ENCODE peak calls at places on chromosomes 13 and 19, in six cellular contexts. H is uterus, A is psoas muscle, K is OCI-LY7, F is Peyer's patch, C is transverse colon. W is an unnamed sample.

GRCh38 chr19:11887247-11887617 is 350 bp upstream of the ZNF69 start:
- DNase-seq in C (no peak), A (no peak), H (no peak), F (no peak), K (peak; percentile 10), W (no peak)

GRCh38 chr19:16386619-16387240 is 62.1 kb downstream of the KLF2 start:
- DNase-seq in H (peak; percentile 61), A (peak; percentile 64), K (peak; percentile 80), F (peak; percentile 80), C (no peak), W (peak; percentile 95)

GRCh38 chr13:46831588-46832194 is 34.7 kb upstream of the ESD start:
- DNase-seq in H (peak; percentile 20), K (peak; percentile 58), F (peak; percentile 57), A (no peak), C (peak; percentile 20), W (no peak)

GRCh38 chr13:97567510-97568243 is 133.7 kb downstream of the RAP2A start:
- DNase-seq in C (peak; percentile 77), F (peak; percentile 73), K (no peak), H (no peak), A (peak; percentile 51), W (no peak)

GRCh38 chr13:37775871-37776270 is 93.7 kb downstream of the TRPC4 start:
- DNase-seq in H (no peak), A (no peak), K (no peak), C (no peak), F (no peak), W (no peak)

GRCh38 chr13:64758520-64758919 is 2471.6 kb downstream of the PCDH9 start:
- DNase-seq in F (no peak), C (no peak), H (no peak), A (no peak), K (no peak), W (no peak)

GRCh38 chr13:28466151-28466550 is 28.8 kb downstream of the FLT1 start:
- DNase-seq in K (no peak), F (no peak), A (no peak), C (no peak), H (no peak), W (no peak)

GRCh38 chr19:17121736-17122293 is 46.2 kb downstream of the MYO9B start:
- DNase-seq in A (no peak), F (no peak), C (no peak), H (no peak), K (no peak), W (peak; percentile 83)

GRCh38 chr13:79075703-79076102 is 330.4 kb downstream of the RBM26 start:
- DNase-seq in K (no peak), F (no peak), A (no peak), C (no peak), H (no peak), W (no peak)

GRCh38 chr19:23991170-23991569 is 76.5 kb downstream of the ZNF726 start:
- DNase-seq in A (no peak), F (no peak), K (peak; percentile 16), H (no peak), C (no peak), W (no peak)

GRCh38 chr13:112442483-112443090 is 66.4 kb downstream of the SPACA7 start:
- DNase-seq in C (no peak), F (no peak), H (no peak), A (peak; percentile 19), K (no peak), W (peak; percentile 88)

GRCh38 chr13:112790735-112791641 is 101.2 kb downstream of the ATP11A start:
- DNase-seq in H (peak; percentile 4), A (no peak), K (no peak), F (no peak), C (no peak), W (peak; percentile 59)

GRCh38 chr13:49395416-49396277 is 48.2 kb downstream of the CAB39L start:
- DNase-seq in C (no peak), H (peak; percentile 52), A (peak; percentile 46), K (no peak), F (no peak), W (peak; percentile 67)

GRCh38 chr13:43303040-43303729 is 279.8 kb downstream of the DNAJC15 start:
- DNase-seq in H (no peak), K (peak; percentile 19), F (no peak), C (peak; percentile 28), A (peak; percentile 82), W (peak; percentile 86)

GRCh38 chr19:47247308-47247990 is 8.9 kb upstream of the CCDC9 start:
- DNase-seq in A (peak; percentile 89), H (peak; percentile 81), C (peak; percentile 85), F (peak; percentile 90), K (peak; percentile 79), W (peak; percentile 96)

GRCh38 chr19:41887711-41888382 is 4.9 kb downstream of the ARHGEF1 start:
- DNase-seq in H (no peak), K (peak; percentile 89), A (no peak), C (peak; percentile 77), F (peak; percentile 94), W (peak; percentile 96)

GRCh38 chr19:1079566-1080111 is 12.7 kb downstream of the ARHGAP45 start:
- DNase-seq in C (peak; percentile 45), H (no peak), A (no peak), F (peak; percentile 79), K (no peak), W (no peak)

GRCh38 chr19:45446295-45446694 is 21.5 kb upstream of the FOSB start:
- DNase-seq in A (no peak), C (no peak), K (peak; percentile 73), F (no peak), H (no peak), W (peak; percentile 72)

GRCh38 chr19:33348301-33349010 is 25.1 kb upstream of the CEBPG start:
- DNase-seq in A (no peak), C (no peak), F (no peak), H (no peak), K (no peak), W (no peak)

GRCh38 chr13:74301200-74302063 is 167.2 kb upstream of the KLF12 start:
- DNase-seq in C (no peak), F (no peak), K (no peak), A (no peak), H (no peak), W (no peak)

GRCh38 chr19:35211545-35212230 is 16.9 kb downstream of the FAM187B start:
- DNase-seq in C (peak; percentile 70), F (peak; percentile 93), H (peak; percentile 23), K (peak; percentile 71), A (peak; percentile 73), W (peak; percentile 35)

GRCh38 chr13:110566201-110566600 is 4.7 kb upstream of the RAB20 start:
- DNase-seq in C (no peak), A (no peak), F (no peak), K (no peak), H (no peak), W (no peak)

GRCh38 chr13:112073245-112074138 is 6.5 kb downstream of the SOX1 start:
- DNase-seq in A (no peak), K (no peak), H (no peak), C (no peak), F (no peak), W (peak; percentile 77)

GRCh38 chr19:48636859-48637448 is at the start of gene DBP:
- DNase-seq in K (no peak), F (peak; percentile 76), H (no peak), C (peak; percentile 62), A (peak; percentile 83), W (peak; percentile 92)

GRCh38 chr19:28242317-28242927 is 970.5 kb downstream of the UQCRFS1 start:
- DNase-seq in A (no peak), K (peak; percentile 53), C (peak; percentile 8), F (no peak), H (no peak), W (no peak)

DNA sequence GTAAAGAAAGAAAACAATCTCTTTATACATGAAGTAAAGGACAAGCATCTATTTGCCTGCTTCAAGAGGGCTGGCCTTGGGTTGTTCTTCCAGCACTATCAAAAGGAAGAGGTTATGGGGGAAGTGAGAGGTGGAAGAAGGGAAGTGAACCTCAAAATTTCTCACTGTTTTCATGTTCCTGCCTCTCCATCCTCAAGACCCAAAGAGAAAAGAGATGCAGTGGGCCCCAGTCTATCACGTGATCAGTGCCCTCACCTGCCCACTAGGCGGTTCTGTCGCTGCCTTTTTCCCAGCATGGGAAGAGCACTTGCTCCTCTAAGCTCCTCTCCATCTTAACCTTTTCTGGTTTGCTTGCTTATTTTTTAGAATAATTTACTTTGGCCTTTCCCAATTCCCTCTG is 6.2 kb upstream of the USP12 start:
- DNase-seq in A (no peak), K (no peak), C (no peak), H (no peak), F (no peak), W (peak; percentile 32)
- TF ChIP-seq CTCF in A (no peak), K (peak; percentile 27), C (no peak), H (no peak), F (peak; percentile 21), W (no peak)

DNA sequence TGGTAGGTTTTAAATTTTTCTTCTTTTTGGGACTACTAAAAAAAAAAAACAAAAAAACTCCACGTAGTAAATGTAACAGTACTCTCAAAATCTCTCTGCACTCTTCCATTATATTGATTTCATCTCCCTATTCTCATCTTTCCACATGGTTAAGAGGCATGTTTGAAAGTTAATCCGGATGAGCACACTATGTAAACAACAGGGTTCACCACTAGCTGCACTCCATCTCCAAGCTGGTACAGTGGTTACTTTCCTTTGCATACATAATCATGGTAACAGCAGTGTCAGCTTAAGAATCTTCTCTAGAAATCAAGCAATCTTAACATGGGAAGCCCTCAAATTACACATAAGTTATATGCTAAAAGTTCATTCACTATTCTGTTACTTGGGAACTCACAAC is 92.7 kb downstream of the MIPEP start:
- DNase-seq in K (no peak), C (no peak), A (no peak), H (no peak), F (no peak), W (no peak)
- H3K4me3 ChIP-seq in K (no peak overlapping the region), C (no peak overlapping the region), A (no peak overlapping the region), H (no peak overlapping the region), F (no peak overlapping the region), W (no peak overlapping the region)

GRCh38 chr13:40570930-40571329 is 95.5 kb downstream of the FOXO1 start:
- DNase-seq in K (no peak), A (no peak), F (no peak), C (no peak), H (no peak), W (no peak)

GRCh38 chr13:40565282-40566148 is 100.9 kb downstream of the FOXO1 start:
- DNase-seq in F (no peak), H (no peak), C (no peak), A (no peak), K (no peak), W (peak; percentile 34)

GRCh38 chr13:40568672-40569350 is 97.6 kb downstream of the FOXO1 start:
- DNase-seq in K (no peak), F (no peak), A (no peak), H (no peak), C (no peak), W (peak; percentile 69)

GRCh38 chr13:40566811-40567210 is 99.6 kb downstream of the FOXO1 start:
- DNase-seq in F (no peak), A (no peak), C (no peak), K (no peak), H (no peak), W (no peak)

GRCh38 chr13:40568246-40568645 is 98.2 kb downstream of the FOXO1 start:
- DNase-seq in H (no peak), C (no peak), A (no peak), K (no peak), F (no peak), W (no peak)
- H3K4me1 ChIP-seq in H (peaks cover 7% of the 10 kb centered on the region), C (peaks cover 22% of the 10 kb centered on the region), A (peaks cover 84% of the 10 kb centered on the region), K (peaks cover 90% of the 10 kb centered on the region), F (no peaks in the 10 kb centered on the region), W (peaks cover under 1% of the 10 kb centered on the region)

DNA sequence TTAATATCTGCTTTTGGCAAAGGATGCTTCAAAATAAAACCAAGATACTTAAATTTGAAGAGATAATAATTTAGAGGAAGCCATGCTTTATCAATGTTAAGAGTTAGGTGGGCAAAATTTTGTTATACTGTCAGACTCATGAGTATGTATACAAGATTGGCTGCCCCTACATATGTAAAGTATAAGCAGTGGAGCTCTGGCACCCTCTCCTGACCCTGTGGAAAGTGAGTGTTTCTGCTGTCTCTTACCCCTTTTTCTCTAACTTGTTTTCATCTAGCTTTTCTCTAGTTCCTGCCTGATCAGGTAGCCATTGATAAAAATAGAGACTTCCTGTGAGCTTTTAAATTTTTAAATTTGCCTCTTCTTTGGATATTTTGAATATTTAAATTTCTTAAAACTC is 710.9 kb upstream of the SPRY2 start:
- DNase-seq in F (no peak), H (no peak), C (no peak), A (no peak), K (no peak), W (no peak)
- TF ChIP-seq CTCF in F (no peak), H (no peak), C (no peak), A (no peak), K (no peak), W (no peak)

W was measured in osteoblast.